ENCODE peak calls at places on chromosomes 11 and 22, in seven cellular contexts. One of them, this sample, is unnamed. For H3K36me3, the result is how much of the 10 kb centered on the place peaks cover.

GRCh38 chr22:17742528-17742902 is 31.8 kb downstream of the BID start:
- DNase-seq in body of pancreas: peak
- DNase-seq in IMR-90: peak
- DNase-seq in colonic mucosa: peak
- DNase-seq in heart right ventricle: peak
- DNase-seq in transverse colon: peak
- DNase-seq in kidney: no peak
- DNase-seq in this sample: peak

GRCh38 chr11:127998421-127998820 is 588.9 kb downstream of the ETS1 start:
- DNase-seq in transverse colon: no peak
- DNase-seq in heart right ventricle: no peak
- DNase-seq in kidney: no peak
- DNase-seq in body of pancreas: no peak
- DNase-seq in colonic mucosa: no peak
- DNase-seq in IMR-90: peak
- DNase-seq in this sample: no peak

GRCh38 chr11:128686745-128687177 is 7.1 kb upstream of the FLI1 start:
- DNase-seq in IMR-90: peak
- DNase-seq in colonic mucosa: no peak
- DNase-seq in kidney: peak
- DNase-seq in body of pancreas: no peak
- DNase-seq in heart right ventricle: peak
- DNase-seq in transverse colon: peak
- DNase-seq in this sample: peak

GRCh38 chr22:49271369-49271727 is 556.3 kb downstream of the BRD1 start:
- DNase-seq in heart right ventricle: no peak
- DNase-seq in transverse colon: no peak
- DNase-seq in IMR-90: no peak
- DNase-seq in kidney: no peak
- DNase-seq in colonic mucosa: no peak
- DNase-seq in body of pancreas: no peak
- DNase-seq in this sample: no peak

GRCh38 chr11:75339685-75340409 is 11.6 kb downstream of the ARRB1 start:
- DNase-seq in IMR-90: no peak
- DNase-seq in transverse colon: no peak
- DNase-seq in kidney: no peak
- DNase-seq in heart right ventricle: peak
- DNase-seq in body of pancreas: no peak
- DNase-seq in colonic mucosa: peak
- DNase-seq in this sample: no peak

GRCh38 chr11:13344818-13345217 is 67.2 kb downstream of the BMAL1 start:
- DNase-seq in body of pancreas: no peak
- DNase-seq in transverse colon: no peak
- DNase-seq in kidney: no peak
- DNase-seq in IMR-90: no peak
- DNase-seq in heart right ventricle: no peak
- DNase-seq in colonic mucosa: no peak
- DNase-seq in this sample: no peak

GRCh38 chr22:41314821-41315220 is 13.5 kb downstream of the ZC3H7B start:
- DNase-seq in kidney: no peak
- DNase-seq in heart right ventricle: no peak
- DNase-seq in colonic mucosa: no peak
- DNase-seq in transverse colon: no peak
- DNase-seq in body of pancreas: no peak
- DNase-seq in IMR-90: no peak
- DNase-seq in this sample: no peak

GRCh38 chr22:50498322-50498861 is 9.1 kb downstream of the LMF2 start:
- DNase-seq in colonic mucosa: peak
- DNase-seq in kidney: peak
- DNase-seq in IMR-90: peak
- DNase-seq in heart right ventricle: no peak
- DNase-seq in body of pancreas: peak
- DNase-seq in transverse colon: peak
- DNase-seq in this sample: peak

GRCh38 chr11:5291207-5291838 is 10.4 kb downstream of the OR51B4 start:
- DNase-seq in transverse colon: no peak
- DNase-seq in body of pancreas: no peak
- DNase-seq in kidney: no peak
- DNase-seq in colonic mucosa: no peak
- DNase-seq in IMR-90: peak
- DNase-seq in heart right ventricle: no peak
- DNase-seq in this sample: no peak

GRCh38 chr11:82859746-82860145 is 40.5 kb downstream of the PRCP start:
- DNase-seq in heart right ventricle: no peak
- DNase-seq in body of pancreas: no peak
- DNase-seq in IMR-90: no peak
- DNase-seq in colonic mucosa: no peak
- DNase-seq in kidney: no peak
- DNase-seq in transverse colon: no peak
- DNase-seq in this sample: no peak

GRCh38 chr11:65538915-65539374 is 14.1 kb downstream of the SCYL1 start:
- DNase-seq in colonic mucosa: no peak
- DNase-seq in IMR-90: no peak
- DNase-seq in heart right ventricle: no peak
- DNase-seq in body of pancreas: no peak
- DNase-seq in kidney: peak
- DNase-seq in transverse colon: no peak
- DNase-seq in this sample: no peak

GRCh38 chr22:49765091-49765771 is 62.4 kb downstream of the BRD1 start:
- DNase-seq in heart right ventricle: no peak
- DNase-seq in colonic mucosa: peak
- DNase-seq in transverse colon: peak
- DNase-seq in IMR-90: no peak
- DNase-seq in body of pancreas: no peak
- DNase-seq in kidney: peak
- DNase-seq in this sample: no peak

GRCh38 chr11:99818991-99819390 is 798.2 kb downstream of the CNTN5 start:
- DNase-seq in body of pancreas: no peak
- DNase-seq in kidney: no peak
- DNase-seq in heart right ventricle: no peak
- DNase-seq in colonic mucosa: no peak
- DNase-seq in IMR-90: no peak
- DNase-seq in transverse colon: no peak
- DNase-seq in this sample: no peak

GRCh38 chr11:28227460-28227859 is 119.3 kb downstream of the METTL15 start:
- DNase-seq in colonic mucosa: no peak
- DNase-seq in heart right ventricle: no peak
- DNase-seq in body of pancreas: no peak
- DNase-seq in IMR-90: no peak
- DNase-seq in kidney: no peak
- DNase-seq in transverse colon: no peak
- DNase-seq in this sample: no peak

GRCh38 chr11:128720522-128720985 is 26.7 kb downstream of the FLI1 start:
- DNase-seq in IMR-90: no peak
- DNase-seq in heart right ventricle: no peak
- DNase-seq in body of pancreas: no peak
- DNase-seq in kidney: peak
- DNase-seq in colonic mucosa: no peak
- DNase-seq in transverse colon: peak
- DNase-seq in this sample: peak

GRCh38 chr22:23305922-23306374 is 125.6 kb downstream of the BCR start:
- DNase-seq in IMR-90: peak
- DNase-seq in heart right ventricle: peak
- DNase-seq in kidney: peak
- DNase-seq in body of pancreas: no peak
- DNase-seq in transverse colon: peak
- DNase-seq in colonic mucosa: no peak
- DNase-seq in this sample: peak

GRCh38 chr22:23302171-23303002 is 122.1 kb downstream of the BCR start:
- DNase-seq in IMR-90: no peak
- DNase-seq in transverse colon: no peak
- DNase-seq in heart right ventricle: peak
- DNase-seq in body of pancreas: no peak
- DNase-seq in colonic mucosa: peak
- DNase-seq in kidney: peak
- DNase-seq in this sample: no peak

GRCh38 chr22:23306438-23306921 is 126.2 kb downstream of the BCR start:
- DNase-seq in transverse colon: no peak
- DNase-seq in IMR-90: peak
- DNase-seq in body of pancreas: no peak
- DNase-seq in colonic mucosa: no peak
- DNase-seq in heart right ventricle: peak
- DNase-seq in kidney: peak
- DNase-seq in this sample: peak

GRCh38 chr22:23305321-23305910 is 125.1 kb downstream of the BCR start:
- DNase-seq in IMR-90: peak
- DNase-seq in colonic mucosa: no peak
- DNase-seq in kidney: peak
- DNase-seq in body of pancreas: no peak
- DNase-seq in transverse colon: no peak
- DNase-seq in heart right ventricle: peak
- DNase-seq in this sample: no peak

DNA sequence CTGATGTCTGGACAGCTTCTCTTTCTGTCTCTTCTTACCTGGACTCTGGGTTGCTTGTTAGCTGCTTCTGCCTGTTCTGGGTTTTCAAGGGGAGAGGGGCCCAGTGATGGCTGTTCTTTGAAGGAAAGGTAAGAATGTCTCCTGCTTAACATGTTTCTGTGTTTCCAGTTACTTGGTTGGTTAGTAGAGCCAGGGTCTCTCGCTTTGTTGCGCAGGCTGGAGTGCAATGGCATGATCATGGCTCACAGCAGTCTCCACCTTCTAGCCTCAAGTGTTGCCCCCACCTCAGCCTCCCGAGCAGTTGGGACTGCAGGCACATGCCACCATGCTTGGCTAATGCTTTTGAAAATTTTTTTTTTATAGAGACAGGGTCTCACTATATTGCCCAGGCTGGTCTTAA is 126.6 kb downstream of the BCR start:
- DNase-seq in body of pancreas: no peak
- DNase-seq in IMR-90: no peak
- DNase-seq in kidney: peak
- DNase-seq in colonic mucosa: no peak
- DNase-seq in heart right ventricle: no peak
- DNase-seq in transverse colon: no peak
- DNase-seq in this sample: peak
- H3K36me3 ChIP-seq in body of pancreas: under half
- H3K36me3 ChIP-seq in IMR-90: under half
- H3K36me3 ChIP-seq in kidney: under half
- H3K36me3 ChIP-seq in colonic mucosa: under half
- H3K36me3 ChIP-seq in heart right ventricle: under half
- H3K36me3 ChIP-seq in transverse colon: under half
- H3K36me3 ChIP-seq in this sample: under half

GRCh38 chr11:29458252-29458651 is 558.6 kb downstream of the KCNA4 start:
- DNase-seq in kidney: no peak
- DNase-seq in heart right ventricle: no peak
- DNase-seq in IMR-90: no peak
- DNase-seq in transverse colon: no peak
- DNase-seq in body of pancreas: no peak
- DNase-seq in colonic mucosa: no peak
- DNase-seq in this sample: no peak
- H3K36me3 ChIP-seq in kidney: under half
- H3K36me3 ChIP-seq in heart right ventricle: under half
- H3K36me3 ChIP-seq in IMR-90: under half
- H3K36me3 ChIP-seq in transverse colon: under half
- H3K36me3 ChIP-seq in body of pancreas: under half
- H3K36me3 ChIP-seq in colonic mucosa: under half
- H3K36me3 ChIP-seq in this sample: under half

DNA sequence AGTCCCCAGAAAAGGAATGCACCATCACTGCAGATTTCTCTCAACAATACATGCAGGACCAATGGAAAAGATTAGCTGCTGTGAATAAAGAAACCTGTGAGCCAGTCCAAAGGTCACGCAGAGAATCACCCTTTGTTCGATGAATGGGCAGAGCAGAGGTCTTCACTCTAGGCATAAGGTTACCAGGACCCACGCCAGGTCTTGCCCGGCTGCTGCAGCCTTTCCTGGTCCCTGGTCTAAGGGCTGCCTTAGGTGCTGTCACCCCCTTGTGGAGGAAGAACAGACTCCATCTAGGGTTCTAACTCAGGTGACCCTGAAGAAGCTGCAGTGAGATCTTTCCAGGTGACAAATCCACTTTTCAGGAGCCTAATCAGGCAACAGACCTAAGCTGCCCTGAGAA is 29.0 kb upstream of the NAP1L4 start:
- DNase-seq in transverse colon: peak
- DNase-seq in body of pancreas: peak
- DNase-seq in kidney: peak
- DNase-seq in colonic mucosa: peak
- DNase-seq in IMR-90: peak
- DNase-seq in heart right ventricle: no peak
- DNase-seq in this sample: peak
- H3K36me3 ChIP-seq in transverse colon: under half
- H3K36me3 ChIP-seq in body of pancreas: under half
- H3K36me3 ChIP-seq in kidney: under half
- H3K36me3 ChIP-seq in colonic mucosa: under half
- H3K36me3 ChIP-seq in IMR-90: half or more
- H3K36me3 ChIP-seq in heart right ventricle: half or more
- H3K36me3 ChIP-seq in this sample: under half

GRCh38 chr11:68551777-68552176 is 91.2 kb downstream of the PPP6R3 start:
- DNase-seq in kidney: no peak
- DNase-seq in heart right ventricle: no peak
- DNase-seq in colonic mucosa: no peak
- DNase-seq in transverse colon: no peak
- DNase-seq in IMR-90: no peak
- DNase-seq in body of pancreas: no peak
- DNase-seq in this sample: no peak
- H3K36me3 ChIP-seq in kidney: under half
- H3K36me3 ChIP-seq in heart right ventricle: half or more
- H3K36me3 ChIP-seq in colonic mucosa: under half
- H3K36me3 ChIP-seq in transverse colon: under half
- H3K36me3 ChIP-seq in IMR-90: under half
- H3K36me3 ChIP-seq in body of pancreas: under half
- H3K36me3 ChIP-seq in this sample: half or more

DNA sequence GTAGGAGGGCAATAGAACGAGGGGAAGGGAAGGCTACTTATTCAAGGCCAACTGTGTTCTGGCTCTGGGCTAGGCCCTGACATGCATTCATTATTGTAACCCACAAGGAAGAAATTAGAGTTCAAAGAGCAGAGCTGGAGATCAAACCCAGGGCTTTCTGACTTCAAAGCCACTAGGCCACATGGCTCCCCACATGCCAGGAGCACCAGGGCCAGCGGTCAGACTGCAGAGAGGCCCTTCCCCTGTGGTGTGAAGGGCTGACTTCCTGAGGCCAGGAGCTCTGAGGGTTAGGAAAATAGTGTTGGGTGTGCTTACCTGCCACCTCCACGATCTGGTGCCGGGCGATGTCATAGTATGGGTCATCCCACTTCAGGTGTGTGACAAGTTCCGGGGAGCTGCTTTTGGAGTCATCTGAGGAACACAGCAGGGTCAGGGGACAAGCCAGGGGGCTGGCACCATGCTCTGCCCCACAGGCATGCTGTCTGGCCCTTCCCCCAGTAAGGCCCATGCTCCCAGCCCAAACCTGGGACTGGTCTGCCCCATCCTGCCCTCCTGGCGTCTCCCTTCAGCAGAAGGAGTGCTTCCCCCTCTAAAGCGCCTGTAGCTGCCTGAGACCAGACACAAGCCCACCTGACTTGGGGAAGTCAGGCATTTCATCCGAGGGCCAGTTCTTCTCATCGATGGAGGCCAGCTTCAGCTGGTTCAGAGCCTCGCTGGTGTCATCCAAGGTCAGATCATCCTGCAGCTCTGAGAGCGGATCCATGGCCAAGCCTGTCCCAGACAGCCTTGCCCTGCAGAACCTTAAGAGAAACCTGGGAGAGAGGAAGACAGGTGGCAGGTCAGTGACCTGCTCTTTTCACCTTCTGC is 4.8 kb downstream of the ARHGAP1 start:
- DNase-seq in colonic mucosa: no peak
- DNase-seq in IMR-90: no peak
- DNase-seq in body of pancreas: no peak
- DNase-seq in kidney: no peak
- DNase-seq in transverse colon: no peak
- DNase-seq in heart right ventricle: no peak
- DNase-seq in this sample: no peak
- H3K36me3 ChIP-seq in colonic mucosa: under half
- H3K36me3 ChIP-seq in IMR-90: half or more
- H3K36me3 ChIP-seq in body of pancreas: under half
- H3K36me3 ChIP-seq in kidney: under half
- H3K36me3 ChIP-seq in transverse colon: under half
- H3K36me3 ChIP-seq in heart right ventricle: half or more
- H3K36me3 ChIP-seq in this sample: under half

This sample was measured in Peyer's patch.